ENCODE peak calls at places on chromosomes 13 and 19, in six cellular contexts. Z is right cardiac atrium; N is heart right ventricle; V is CD4-positive, CD25-positive, alpha-beta regulatory T cell; O is tibial artery; K is neural progenitor cell. J is an unnamed sample.

GRCh38 chr19:11096210-11096841 is 7.1 kb downstream of the LDLR start:
- DNase-seq in Z (peak; percentile 90), N (peak; percentile 60), V (peak; percentile 81), O (peak; percentile 77), K (no peak), J (peak; percentile 80)

GRCh38 chr13:107993239-107993948 is 221.9 kb downstream of the LIG4 start:
- DNase-seq in Z (no peak), N (no peak), V (no peak), O (no peak), K (no peak), J (no peak)

GRCh38 chr13:31172535-31172934 is 10.8 kb upstream of the HSPH1 start:
- DNase-seq in Z (no peak), N (no peak), V (no peak), O (no peak), K (no peak), J (no peak)

GRCh38 chr13:72255908-72256307 is 388.9 kb upstream of the DACH1 start:
- DNase-seq in Z (no peak), N (no peak), V (no peak), O (no peak), K (peak; percentile 66), J (no peak)

GRCh38 chr19:38647368-38647965 is at the start of gene ACTN4:
- DNase-seq in Z (peak; percentile 100), N (peak; percentile 100), V (peak; percentile 98), O (peak; percentile 100), K (peak; percentile 99), J (peak; percentile 100)

GRCh38 chr13:109989155-109989554 is 202.8 kb upstream of the IRS2 start:
- DNase-seq in Z (no peak), N (no peak), V (no peak), O (no peak), K (no peak), J (no peak)

GRCh38 chr19:31392514-31392913 is 43.3 kb upstream of the TSHZ3 start:
- DNase-seq in Z (no peak), N (no peak), V (no peak), O (no peak), K (no peak), J (no peak)

GRCh38 chr13:32208860-32209259 is 106.3 kb downstream of the ZAR1L start:
- DNase-seq in Z (no peak), N (no peak), V (no peak), O (peak; percentile 85), K (no peak), J (no peak)

GRCh38 chr19:703651-704446 is 4.9 kb upstream of the PALM start:
- DNase-seq in Z (peak; percentile 95), N (peak; percentile 88), V (peak; percentile 45), O (no peak), K (peak; percentile 86), J (peak; percentile 77)

GRCh38 chr19:8391274-8392016 is 1.3 kb downstream of the RAB11B start:
- DNase-seq in Z (peak; percentile 71), N (no peak), V (no peak), O (no peak), K (no peak), J (no peak)
- H3K4me1 ChIP-seq in Z (peaks cover 25% of the 10 kb centered on the region), N (peaks cover 66% of the 10 kb centered on the region), V (peaks cover 18% of the 10 kb centered on the region), O (peaks cover 59% of the 10 kb centered on the region), K (no peaks in the 10 kb centered on the region), J (no peaks in the 10 kb centered on the region)

GRCh38 chr13:64935441-64935840 is 2294.7 kb downstream of the PCDH9 start:
- DNase-seq in Z (no peak), N (no peak), V (no peak), O (no peak), K (no peak), J (no peak)
- H3K9me3 ChIP-seq in Z (no peaks in the 10 kb centered on the region), N (no peaks in the 10 kb centered on the region), V (peaks cover 2% of the 10 kb centered on the region), O (no peaks in the 10 kb centered on the region), K (no peaks in the 10 kb centered on the region), J (no peaks in the 10 kb centered on the region)

DNA sequence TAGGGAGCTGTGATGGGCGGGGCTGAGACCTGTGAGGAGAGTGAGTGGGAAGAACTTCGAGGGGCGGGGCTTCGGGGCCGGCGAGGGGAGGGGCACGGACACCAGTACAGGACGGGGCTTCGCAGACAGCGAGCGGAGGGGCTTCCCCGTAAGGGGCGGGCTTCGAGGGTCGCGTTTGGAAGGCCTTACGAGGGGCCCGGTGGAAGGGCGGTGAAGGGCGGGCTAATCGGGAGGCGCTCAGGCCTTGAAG is 4.1 kb upstream of the EMP3 start:
- DNase-seq in Z (peak; percentile 99), N (peak; percentile 98), V (peak; percentile 98), O (peak; percentile 98), K (peak; percentile 99), J (peak; percentile 97)
- H3K4me1 ChIP-seq in Z (no peaks in the 10 kb centered on the region), N (peaks cover 56% of the 10 kb centered on the region), V (peaks cover 53% of the 10 kb centered on the region), O (peaks cover 38% of the 10 kb centered on the region), K (no peaks in the 10 kb centered on the region), J (no peaks in the 10 kb centered on the region)

GRCh38 chr19:20107301-20107700 is 29.5 kb downstream of the ZNF90 start:
- DNase-seq in Z (no peak), N (no peak), V (no peak), O (no peak), K (no peak), J (no peak)

GRCh38 chr19:20102097-20102496 is 24.3 kb downstream of the ZNF90 start:
- DNase-seq in Z (no peak), N (no peak), V (no peak), O (no peak), K (no peak), J (no peak)

DNA sequence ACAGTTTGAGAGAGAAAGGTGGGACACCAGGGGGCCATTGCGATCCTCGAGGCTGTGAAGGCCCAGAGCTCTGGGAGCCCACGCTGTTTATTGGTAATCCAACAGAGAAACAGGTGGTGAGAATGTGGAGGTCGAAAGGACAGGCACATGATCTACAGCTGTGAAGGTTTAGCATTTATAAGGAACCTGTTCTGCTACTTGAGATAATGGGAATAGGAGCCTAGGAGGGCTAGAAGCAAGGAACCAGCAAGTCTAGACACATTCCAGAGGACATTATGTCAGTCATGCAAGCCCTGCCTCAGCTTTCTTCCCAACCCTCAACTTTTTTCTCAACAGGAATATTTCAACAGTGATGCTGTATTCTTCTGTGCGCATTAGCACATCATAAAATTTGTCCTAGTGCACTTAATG is 25.3 kb downstream of the ZNF90 start:
- DNase-seq in Z (no peak), N (no peak), V (no peak), O (no peak), K (no peak), J (no peak)
- H3K9me3 ChIP-seq in Z (peaks cover 3% of the 10 kb centered on the region), N (peaks cover 20% of the 10 kb centered on the region), V (peaks cover 74% of the 10 kb centered on the region), O (no peaks in the 10 kb centered on the region), K (no peaks in the 10 kb centered on the region), J (no peaks in the 10 kb centered on the region)

GRCh38 chr19:13881231-13881691 is 4.3 kb downstream of the NANOS3 start:
- DNase-seq in Z (no peak), N (no peak), V (peak; percentile 27), O (no peak), K (peak; percentile 69), J (no peak)

GRCh38 chr19:13882419-13882795 is 5.5 kb downstream of the NANOS3 start:
- DNase-seq in Z (no peak), N (no peak), V (no peak), O (no peak), K (no peak), J (no peak)

GRCh38 chr19:13881692-13882418 is 4.9 kb downstream of the NANOS3 start:
- DNase-seq in Z (no peak), N (peak; percentile 44), V (peak; percentile 72), O (no peak), K (peak; percentile 29), J (no peak)

GRCh38 chr19:13882841-13883240 is 5.9 kb downstream of the NANOS3 start:
- DNase-seq in Z (no peak), N (no peak), V (no peak), O (no peak), K (no peak), J (no peak)

DNA sequence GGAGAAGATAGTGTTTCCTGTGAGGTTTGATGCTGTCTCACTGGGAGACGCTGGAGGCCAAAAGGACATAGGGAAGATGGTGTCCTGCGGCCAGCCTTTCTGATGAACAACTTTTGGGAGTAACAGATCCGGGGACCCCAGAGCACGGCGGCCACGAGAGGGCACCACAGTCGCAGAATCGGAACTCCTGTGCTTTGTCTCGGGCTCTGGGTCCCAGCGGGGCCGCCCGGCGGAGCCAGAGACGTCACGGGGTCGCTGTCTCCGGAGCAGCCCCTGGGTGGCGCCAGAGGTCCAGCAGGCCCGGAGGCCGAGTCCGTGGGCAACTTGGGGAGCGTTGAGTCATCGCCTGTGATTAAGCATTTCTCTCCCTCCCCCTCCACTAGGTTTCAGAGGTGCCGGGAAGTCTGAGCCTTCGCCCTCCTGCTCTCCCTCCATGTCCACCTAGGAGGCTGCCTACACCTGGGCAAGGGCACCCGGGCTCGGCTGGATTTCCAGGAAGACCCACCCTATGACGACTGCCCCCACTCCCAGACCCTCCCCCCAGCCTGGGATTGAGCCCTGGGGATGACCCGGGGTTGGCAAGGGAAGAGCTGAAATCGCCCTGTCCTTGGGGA is 3.2 kb downstream of the NANOS3 start:
- DNase-seq in Z (peak; percentile 99), N (peak; percentile 99), V (peak; percentile 96), O (peak; percentile 99), K (peak; percentile 97), J (peak; percentile 97)
- H3K4me1 ChIP-seq in Z (peaks cover 2% of the 10 kb centered on the region), N (peaks cover 30% of the 10 kb centered on the region), V (peaks cover 38% of the 10 kb centered on the region), O (peaks cover 52% of the 10 kb centered on the region), K (peaks cover 24% of the 10 kb centered on the region), J (no peaks in the 10 kb centered on the region)

GRCh38 chr13:95689582-95689926 is 12.6 kb downstream of the DNAJC3 start:
- DNase-seq in Z (no peak), N (no peak), V (no peak), O (no peak), K (no peak), J (no peak)
- H3K9me3 ChIP-seq in Z (no peaks in the 10 kb centered on the region), N (no peaks in the 10 kb centered on the region), V (no peaks in the 10 kb centered on the region), O (no peaks in the 10 kb centered on the region), K (no peaks in the 10 kb centered on the region), J (no peaks in the 10 kb centered on the region)

J was measured in uterus.